ENCODE peak calls at places on chromosomes 3 and 15, in seven cellular contexts. A, N, X, Z, T, P and B are unnamed samples.
A peak's percentile ranks its signal among the peaks of the same experiment; 100 is the strongest.

GRCh38 chr15:99100245-99101173 is 4.4 kb upstream of the SYNM start:
- DNase-seq in A (peak; percentile 78), N (peak; percentile 84), X (peak; percentile 36), Z (peak; percentile 91), T (no peak), P (peak; percentile 66), B (peak; percentile 93)

GRCh38 chr3:61908344-61908743 is 347.0 kb downstream of the PTPRG start:
- DNase-seq in A (no peak), N (no peak), X (no peak), Z (no peak), T (no peak), P (no peak), B (no peak)

GRCh38 chr3:152768478-152768877 is 66.5 kb upstream of the P2RY1 start:
- DNase-seq in A (no peak), N (no peak), X (no peak), Z (no peak), T (no peak), P (no peak), B (no peak)

GRCh38 chr3:49022751-49023171 is 840 bp downstream of the NDUFAF3 start:
- DNase-seq in A (no peak), N (peak; percentile 51), X (no peak), Z (peak; percentile 78), T (no peak), P (no peak), B (no peak)

GRCh38 chr3:128278761-128279593 is 125.7 kb downstream of the EEFSEC start:
- DNase-seq in A (peak; percentile 87), N (peak; percentile 58), X (no peak), Z (peak; percentile 91), T (no peak), P (peak; percentile 50), B (peak; percentile 94)

GRCh38 chr3:36804295-36805055 is 40.1 kb upstream of the DCLK3 start:
- DNase-seq in A (no peak), N (no peak), X (no peak), Z (no peak), T (no peak), P (no peak), B (peak; percentile 26)

GRCh38 chr15:70726753-70727152 is 36.6 kb downstream of the UACA start:
- DNase-seq in A (no peak), N (no peak), X (no peak), Z (no peak), T (no peak), P (no peak), B (no peak)

GRCh38 chr3:144097144-144097543 is 125.5 kb downstream of the DIPK2A start:
- DNase-seq in A (no peak), N (no peak), X (no peak), Z (no peak), T (no peak), P (no peak), B (no peak)

GRCh38 chr3:128307781-128308469 is 154.6 kb downstream of the EEFSEC start:
- DNase-seq in A (no peak), N (no peak), X (no peak), Z (no peak), T (no peak), P (no peak), B (no peak)

GRCh38 chr3:42960781-42961180 is 18.3 kb upstream of the GASK1A start:
- DNase-seq in A (no peak), N (no peak), X (no peak), Z (no peak), T (no peak), P (no peak), B (no peak)

GRCh38 chr15:43928152-43928551 is 101.3 kb downstream of the WDR76 start:
- DNase-seq in A (no peak), N (no peak), X (no peak), Z (no peak), T (peak; percentile 61), P (no peak), B (no peak)
- H3K4me3 ChIP-seq in A (no peak overlapping the region), N (no peak overlapping the region), X (no peak overlapping the region), Z (no peak overlapping the region), T (peak overlapping the region; percentile 34), P (no peak overlapping the region), B (no peak overlapping the region)

DNA sequence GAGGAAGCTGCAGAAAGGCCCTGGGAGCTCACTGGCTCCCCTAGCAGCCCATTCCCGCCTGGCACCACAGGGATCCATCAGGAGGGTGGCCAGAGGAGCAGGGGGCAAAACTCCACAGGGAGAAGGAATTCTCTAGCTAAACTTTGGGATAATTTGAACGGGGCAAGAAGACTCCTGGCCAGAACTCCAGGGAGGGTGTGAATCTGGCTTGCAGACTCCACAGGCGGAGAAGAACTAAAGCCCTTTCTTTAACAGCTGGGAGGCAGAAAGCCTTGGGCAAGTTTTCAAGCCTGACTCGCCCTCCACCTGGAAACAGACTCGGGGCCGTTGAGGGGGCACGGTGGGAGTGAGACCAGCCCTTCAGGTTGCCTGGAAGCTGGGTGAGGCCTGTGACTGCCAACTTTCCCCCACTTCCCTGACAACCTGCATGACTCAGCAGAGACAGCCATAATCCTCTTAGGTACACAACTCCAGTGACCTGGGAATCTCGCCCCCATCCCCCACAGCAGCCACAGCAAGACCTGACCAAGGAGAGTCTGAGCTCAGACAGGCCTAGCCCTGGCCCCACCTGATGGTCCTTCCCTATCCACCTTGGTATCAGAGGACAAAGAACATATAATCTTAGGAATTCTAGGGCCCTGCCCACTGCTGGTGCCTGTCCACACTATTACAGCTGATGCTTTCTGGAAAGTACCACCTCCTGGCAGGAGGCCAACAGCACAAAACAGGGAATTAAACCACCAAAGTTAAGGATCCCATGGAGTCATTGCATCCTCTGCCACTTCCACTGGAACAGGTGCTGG is 28.7 kb downstream of the SLC27A2 start:
- DNase-seq in A (no peak), N (no peak), X (no peak), Z (peak; percentile 64), T (no peak), P (no peak), B (no peak)
- TF ChIP-seq CTCF in A (no peak), N (no peak), X (no peak), Z (no peak), T (no peak), P (no peak), B (no peak)

DNA sequence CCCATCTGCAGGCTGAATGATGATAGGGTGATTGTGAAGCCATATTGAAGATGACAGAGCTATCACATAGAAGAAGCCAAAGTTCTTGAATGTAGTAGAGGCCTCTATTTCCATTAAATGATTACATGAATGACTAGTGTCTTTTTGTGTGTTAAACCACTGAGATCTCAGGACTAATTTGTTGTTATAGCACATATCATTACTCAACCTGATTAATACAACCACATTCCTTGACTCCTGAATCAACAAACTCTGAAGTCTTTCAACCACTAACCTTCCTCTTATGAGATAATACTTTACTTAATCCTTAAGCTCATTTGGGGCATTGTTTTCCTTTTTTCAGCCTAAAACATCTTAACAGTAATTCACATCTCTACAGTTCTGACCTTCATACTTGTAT is 564.5 kb upstream of the ADAMTS9 start:
- DNase-seq in A (no peak), N (no peak), X (no peak), Z (no peak), T (no peak), P (no peak), B (no peak)
- H3K9me3 ChIP-seq in A (no peaks in the 10 kb centered on the region), N (no peaks in the 10 kb centered on the region), X (no peaks in the 10 kb centered on the region), Z (no peaks in the 10 kb centered on the region), T (no peaks in the 10 kb centered on the region), P (no peaks in the 10 kb centered on the region), B (no peaks in the 10 kb centered on the region)

GRCh38 chr15:73694419-73694818 is 10.2 kb downstream of the CD276 start:
- DNase-seq in A (no peak), N (no peak), X (no peak), Z (no peak), T (no peak), P (no peak), B (no peak)
- H3K4me3 ChIP-seq in A (no peak overlapping the region), N (no peak overlapping the region), X (no peak overlapping the region), Z (no peak overlapping the region), T (no peak overlapping the region), P (no peak overlapping the region), B (no peak overlapping the region)

DNA sequence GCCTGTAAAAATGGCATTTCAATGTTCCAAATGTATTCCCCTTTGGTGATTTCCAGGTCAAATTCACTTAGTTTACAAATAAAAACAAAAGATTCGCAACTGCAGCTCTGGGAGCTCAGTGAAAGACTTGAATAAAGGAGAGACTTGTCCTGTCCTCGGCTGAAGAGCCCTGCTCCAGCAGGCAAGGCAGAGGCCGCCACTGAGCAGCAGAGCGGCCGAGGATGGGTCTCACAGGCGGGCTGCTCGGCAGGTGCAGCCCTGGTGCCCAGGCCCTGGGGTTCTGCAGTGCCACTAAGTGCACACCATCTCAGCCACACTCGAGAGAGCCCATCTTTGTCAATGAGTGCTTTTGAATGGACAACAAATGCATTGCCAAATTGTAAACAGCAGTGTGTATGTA is 856.2 kb downstream of the AGBL1 start:
- DNase-seq in A (no peak), N (no peak), X (no peak), Z (no peak), T (no peak), P (no peak), B (no peak)
- TF ChIP-seq CTCF in A (no peak), N (no peak), X (no peak), Z (no peak), T (peak; percentile 34), P (no peak), B (no peak)

GRCh38 chr3:86547697-86548096 is 443.3 kb downstream of the VGLL3 start:
- DNase-seq in A (no peak), N (no peak), X (no peak), Z (no peak), T (peak; percentile 49), P (no peak), B (no peak)
- H3K9me3 ChIP-seq in A (no peaks in the 10 kb centered on the region), N (no peaks in the 10 kb centered on the region), X (peaks cover 7% of the 10 kb centered on the region), Z (no peaks in the 10 kb centered on the region), T (no peaks in the 10 kb centered on the region), P (no peaks in the 10 kb centered on the region), B (no peaks in the 10 kb centered on the region)